ENCODE peak calls at places on chromosome 18, in ten cellular contexts. X is posterior cingulate gyrus, H is H9, O is NAMALWA, K is spleen, P is GM20000, F is amniotic stem cell, S is RPMI8226, M is endodermal cell, L is Calu3. Q is an unnamed sample.
A peak's percentile ranks its signal among the peaks of the same experiment; 100 is the strongest.

GRCh38 chr18:79754831-79755351 is 42.8 kb upstream of the KCNG2 start:
- DNase-seq in X (peak; percentile 74), H (no peak), O (no peak), K (peak; percentile 65), P (no peak), F (no peak), S (no peak), M (no peak), L (no peak), Q (no peak)

GRCh38 chr18:62954341-62954740 is 239.0 kb downstream of the PHLPP1 start:
- DNase-seq in X (no peak), H (no peak), O (no peak), K (no peak), P (no peak), F (no peak), S (no peak), M (no peak), L (no peak), Q (no peak)

GRCh38 chr18:46916551-46917107 is 678 bp downstream of the PIAS2 start:
- DNase-seq in X (no peak), H (peak; percentile 39), O (peak; percentile 65), K (no peak), P (peak; percentile 78), F (no peak), S (peak; percentile 34), M (peak; percentile 78), L (no peak), Q (no peak)

GRCh38 chr18:41324934-41325333 is 630.1 kb upstream of the PIK3C3 start:
- DNase-seq in X (no peak), H (no peak), O (no peak), K (no peak), P (no peak), F (no peak), S (no peak), M (no peak), L (no peak), Q (peak; percentile 9)

GRCh38 chr18:25896178-25896780 is 194.1 kb downstream of the SS18 start:
- DNase-seq in X (no peak), H (no peak), O (peak; percentile 68), K (no peak), P (peak; percentile 58), F (no peak), S (peak; percentile 56), M (peak; percentile 53), L (peak; percentile 24), Q (no peak)

GRCh38 chr18:21740724-21741510 is at the start of gene MIB1:
- DNase-seq in X (no peak), H (no peak), O (no peak), K (no peak), P (peak; percentile 81), F (peak; percentile 33), S (no peak), M (peak; percentile 99), L (no peak), Q (peak; percentile 70)

GRCh38 chr18:73340135-73340934 is 472.5 kb upstream of the NETO1 start:
- DNase-seq in X (no peak), H (no peak), O (no peak), K (no peak), P (no peak), F (no peak), S (no peak), M (no peak), L (peak; percentile 65), Q (peak; percentile 15)

GRCh38 chr18:50638623-50639398 is 78.9 kb downstream of the MAPK4 start:
- DNase-seq in X (no peak), H (peak; percentile 62), O (no peak), K (no peak), P (no peak), F (no peak), S (no peak), M (peak; percentile 77), L (no peak), Q (no peak)

GRCh38 chr18:26405190-26405781 is 143.1 kb downstream of the KCTD1 start:
- DNase-seq in X (no peak), H (peak; percentile 47), O (peak; percentile 17), K (no peak), P (peak; percentile 67), F (peak; percentile 7), S (peak; percentile 42), M (peak; percentile 74), L (peak; percentile 73), Q (no peak)

GRCh38 chr18:70454705-70455322 is 166.0 kb downstream of the SOCS6 start:
- DNase-seq in X (no peak), H (no peak), O (peak; percentile 75), K (no peak), P (peak; percentile 62), F (peak; percentile 34), S (peak; percentile 66), M (no peak), L (peak; percentile 62), Q (no peak)

GRCh38 chr18:23077493-23078256 is 57.6 kb upstream of the CABLES1 start:
- DNase-seq in X (no peak), H (no peak), O (peak; percentile 33), K (no peak), P (no peak), F (no peak), S (no peak), M (peak; percentile 64), L (peak; percentile 61), Q (no peak)

GRCh38 chr18:57859314-57859713 is 56.2 kb upstream of the ATP8B1 start:
- DNase-seq in X (no peak), H (peak; percentile 41), O (peak; percentile 71), K (no peak), P (peak; percentile 14), F (no peak), S (peak; percentile 28), M (peak; percentile 66), L (peak; percentile 38), Q (no peak)

GRCh38 chr18:47490882-47491281 is 239.4 kb upstream of the SKOR2 start:
- DNase-seq in X (no peak), H (no peak), O (no peak), K (no peak), P (no peak), F (no peak), S (no peak), M (peak; percentile 17), L (no peak), Q (no peak)

GRCh38 chr18:79940126-79940813 is 11.2 kb downstream of the SLC66A2 start:
- DNase-seq in X (no peak), H (peak; percentile 2), O (no peak), K (no peak), P (no peak), F (no peak), S (no peak), M (peak; percentile 20), L (no peak), Q (no peak)

GRCh38 chr18:13587937-13588336 is 138.4 kb downstream of the FAM210A start:
- DNase-seq in X (no peak), H (no peak), O (no peak), K (no peak), P (no peak), F (no peak), S (no peak), M (no peak), L (no peak), Q (no peak)

GRCh38 chr18:76875390-76876330 is 53.3 kb downstream of the ZNF236 start:
- DNase-seq in X (no peak), H (peak; percentile 65), O (peak; percentile 69), K (no peak), P (peak; percentile 60), F (no peak), S (peak; percentile 54), M (peak; percentile 87), L (peak; percentile 52), Q (no peak)

Q was measured in BJ.